ENCODE peak calls at places on chromosome 19, in eight cellular contexts. D is SK-N-SH, N is choroid plexus epithelial cell, U is Panc1, Y is brain microvascular endothelial cell, V is sigmoid colon, E is AG04449, I is prostate gland. K is an unnamed sample.

GRCh38 chr19:56111601-56112312 is 9.3 kb downstream of the ZNF787 start:
- DNase-seq in E (no peak), V (peak; percentile 78), I (no peak), D (peak; percentile 33), Y (no peak), U (no peak), N (no peak), K (no peak)

GRCh38 chr19:42487798-42488178 is 40.5 kb downstream of the CEACAM1 start:
- DNase-seq in I (no peak), E (no peak), Y (no peak), U (no peak), D (no peak), N (no peak), V (no peak), K (no peak)

GRCh38 chr19:31304877-31305312 is 44.3 kb downstream of the TSHZ3 start:
- DNase-seq in I (no peak), V (peak; percentile 52), E (no peak), U (no peak), Y (no peak), D (no peak), N (peak; percentile 59), K (no peak)

GRCh38 chr19:30374791-30375650 is 2.8 kb downstream of the ZNF536 start:
- DNase-seq in D (peak; percentile 85), U (no peak), V (no peak), Y (no peak), E (no peak), N (no peak), I (no peak), K (no peak)

GRCh38 chr19:33302974-33303790 is 848 bp upstream of the CEBPA start:
- DNase-seq in N (peak; percentile 65), I (peak; percentile 53), V (peak; percentile 81), Y (peak; percentile 15), U (no peak), E (no peak), D (peak; percentile 88), K (peak; percentile 57)

GRCh38 chr19:17950310-17951150 is 16.4 kb upstream of the KCNN1 start:
- DNase-seq in I (no peak), E (no peak), Y (no peak), D (no peak), V (no peak), N (no peak), U (no peak), K (no peak)

GRCh38 chr19:2477732-2478191 is 1.8 kb downstream of the GADD45B start:
- DNase-seq in E (no peak), N (peak; percentile 71), D (no peak), I (peak; percentile 36), U (no peak), Y (no peak), V (peak; percentile 81), K (peak; percentile 64)

GRCh38 chr19:42252365-42253244 is 2.3 kb downstream of the ERF start:
- DNase-seq in V (peak; percentile 91), Y (no peak), I (no peak), E (no peak), U (no peak), N (peak; percentile 55), D (peak; percentile 53), K (peak; percentile 47)

GRCh38 chr19:13398780-13399726 is 107.2 kb downstream of the CACNA1A start:
- DNase-seq in V (no peak), Y (peak; percentile 74), I (no peak), N (peak; percentile 47), E (peak; percentile 53), D (no peak), U (peak; percentile 35), K (peak; percentile 79)

GRCh38 chr19:8304841-8305621 is 3.1 kb downstream of the CD320 start:
- DNase-seq in I (peak; percentile 3), N (no peak), V (peak; percentile 60), E (no peak), U (no peak), Y (no peak), D (peak; percentile 80), K (no peak)

GRCh38 chr19:4064073-4064550 is 2.6 kb downstream of the ZBTB7A start:
- DNase-seq in N (peak; percentile 52), E (no peak), V (peak; percentile 82), D (peak; percentile 63), Y (peak; percentile 31), I (no peak), U (no peak), K (peak; percentile 36)

GRCh38 chr19:55189424-55189823 is 9.3 kb upstream of the SYT5 start:
- DNase-seq in N (peak; percentile 96), E (peak; percentile 83), U (peak; percentile 93), Y (peak; percentile 96), V (peak; percentile 87), I (no peak), D (no peak), K (peak; percentile 96)

GRCh38 chr19:48480151-48480475 is 10.9 kb downstream of the CYTH2 start:
- DNase-seq in I (peak; percentile 68), V (peak; percentile 89), Y (no peak), E (no peak), D (no peak), U (no peak), N (peak; percentile 48), K (peak; percentile 29)

GRCh38 chr19:16379521-16380313 is 55.1 kb downstream of the KLF2 start:
- DNase-seq in I (no peak), E (no peak), N (no peak), V (peak; percentile 57), D (no peak), U (no peak), Y (no peak), K (no peak)

GRCh38 chr19:6501740-6502648 is at the start of gene TUBB4A:
- DNase-seq in U (no peak), N (no peak), Y (no peak), V (no peak), E (no peak), D (peak; percentile 95), I (no peak), K (no peak)

GRCh38 chr19:50361290-50362029 is 4.0 kb downstream of the NAPSA start:
- DNase-seq in V (no peak), U (no peak), E (no peak), I (no peak), N (no peak), Y (no peak), D (no peak), K (no peak)

GRCh38 chr19:21585491-21585890 is 80.1 kb downstream of the ZNF429 start:
- DNase-seq in Y (no peak), V (no peak), D (no peak), E (no peak), N (no peak), I (no peak), U (no peak), K (no peak)

GRCh38 chr19:18660939-18661338 is 22.5 kb upstream of the CRTC1 start:
- DNase-seq in I (no peak), U (no peak), E (no peak), V (no peak), D (no peak), N (no peak), Y (no peak), K (no peak)

GRCh38 chr19:13215572-13216380 is 65.6 kb downstream of the IER2 start:
- DNase-seq in D (no peak), Y (no peak), N (no peak), U (no peak), V (no peak), E (no peak), I (no peak), K (peak; percentile 34)

GRCh38 chr19:47430041-47430802 is 10.9 kb upstream of the MEIS3 start:
- DNase-seq in Y (no peak), U (no peak), N (peak; percentile 61), D (no peak), I (peak; percentile 32), V (no peak), E (no peak), K (peak; percentile 36)
- TF ChIP-seq CTCF in Y (peak; percentile 31), U (peak; percentile 32), N (peak; percentile 25), D (no peak), I (peak; percentile 34), V (peak; percentile 31), E (peak; percentile 8), K (no peak)

DNA sequence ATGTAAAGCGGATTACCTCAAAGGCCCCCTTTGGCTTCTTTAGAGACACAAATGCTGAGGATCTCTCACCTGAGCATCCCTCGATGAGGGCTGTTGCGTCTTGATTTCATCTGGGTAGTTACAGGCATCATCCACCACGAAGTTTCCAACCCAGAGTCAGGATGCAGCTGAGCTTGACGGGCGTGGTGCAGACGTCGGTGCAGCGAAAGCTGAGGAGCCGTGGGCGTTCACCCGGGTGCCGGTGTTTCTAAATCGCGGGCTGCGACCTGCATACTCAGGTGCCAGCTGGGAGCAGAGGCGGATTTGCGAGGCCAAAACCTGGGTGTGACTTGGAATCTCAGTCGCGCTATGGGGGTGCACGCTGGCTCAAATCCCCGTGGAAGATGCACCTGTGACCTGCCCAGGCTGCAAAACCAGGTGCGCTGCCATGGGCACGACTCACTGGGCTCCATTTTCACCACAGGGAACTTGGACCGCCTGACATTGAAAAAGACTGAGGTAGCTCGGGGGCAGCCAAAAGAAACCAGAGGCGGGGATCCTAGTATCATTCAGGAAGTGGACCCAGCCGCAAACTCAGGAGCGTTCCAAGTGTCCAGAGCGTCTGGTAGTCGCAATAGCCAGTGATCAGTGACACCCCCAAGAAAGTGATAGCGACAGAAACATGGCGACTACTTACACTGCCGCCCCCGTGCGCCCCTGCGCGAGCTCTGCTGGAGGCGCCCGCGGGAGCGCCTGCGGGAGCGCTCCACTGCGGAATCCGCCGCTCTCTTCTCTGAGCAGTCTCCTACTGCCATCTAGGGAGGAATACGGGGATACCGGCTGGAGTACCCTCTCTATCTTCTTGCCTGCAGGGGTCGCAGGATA is 36.4 kb upstream of the IGFL4 start:
- DNase-seq in U (no peak), Y (peak; percentile 76), D (peak; percentile 90), N (peak; percentile 92), V (peak; percentile 73), E (peak; percentile 9), I (peak; percentile 46), K (peak; percentile 79)
- H3K4me3 ChIP-seq in U (peak overlapping the region; percentile 37), Y (peak overlapping the region; percentile 39), D (peak overlapping the region; percentile 39), N (peak overlapping the region; percentile 42), V (peak overlapping the region; percentile 4), E (peak overlapping the region; percentile 26), I (peak overlapping the region; percentile 3), K (peak overlapping the region; percentile 27)

GRCh38 chr19:15125232-15126067 is 18.2 kb downstream of the SYDE1 start:
- DNase-seq in N (peak; percentile 99), U (peak; percentile 82), D (peak; percentile 99), V (peak; percentile 100), E (peak; percentile 80), I (peak; percentile 95), Y (peak; percentile 98), K (peak; percentile 97)
- TF ChIP-seq CTCF in N (no peak), U (no peak), D (no peak), V (no peak), E (peak; percentile 3), I (no peak), Y (no peak), K (no peak)

GRCh38 chr19:10107254-10107653 is 1.1 kb downstream of the PPAN start:
- DNase-seq in V (no peak), E (no peak), N (no peak), D (no peak), U (no peak), I (no peak), Y (no peak), K (no peak)

GRCh38 chr19:10106100-10106936 is at the start of gene PPAN:
- DNase-seq in U (peak; percentile 76), V (peak; percentile 99), E (peak; percentile 83), N (peak; percentile 99), Y (peak; percentile 98), D (peak; percentile 100), I (peak; percentile 98), K (peak; percentile 98)

GRCh38 chr19:10105241-10106099 is 692 bp upstream of the PPAN start:
- DNase-seq in D (no peak), N (no peak), I (no peak), E (no peak), V (no peak), U (no peak), Y (no peak), K (no peak)

GRCh38 chr19:10109528-10109927 is 2.0 kb upstream of the P2RY11 start:
- DNase-seq in I (no peak), D (no peak), N (no peak), U (no peak), Y (no peak), V (no peak), E (no peak), K (no peak)

GRCh38 chr19:10107817-10108367 is 1.7 kb downstream of the PPAN start:
- DNase-seq in D (no peak), U (no peak), E (no peak), V (no peak), N (no peak), I (no peak), Y (no peak), K (no peak)
- H3K4me3 ChIP-seq in D (peak overlapping the region; percentile 51), U (no peak overlapping the region), E (no peak overlapping the region), V (no peak overlapping the region), N (no peak overlapping the region), I (no peak overlapping the region), Y (peak overlapping the region; percentile 5), K (no peak overlapping the region)